ENCODE peak calls at places on chromosomes 3 and 15, in seven cellular contexts. L is Karpas-422, C is psoas muscle, K is SJSA1, P is mammary epithelial cell, A is lower lobe of right lung, B is ascending aorta. E is an unnamed sample.

GRCh38 chr3:57555316-57555715 is 758 bp upstream of the PDE12 start:
- DNase-seq in L (peak; percentile 60), C (no peak), A (no peak), K (no peak), P (no peak), B (no peak), E (no peak)

GRCh38 chr3:61637088-61638051 is 76.0 kb downstream of the PTPRG start:
- DNase-seq in B (no peak), C (peak; percentile 61), K (peak; percentile 5), L (no peak), P (no peak), A (no peak), E (peak; percentile 63)

GRCh38 chr15:64092075-64092820 is 1.4 kb downstream of the CIAO2A start:
- DNase-seq in A (no peak), L (peak; percentile 65), B (no peak), P (no peak), C (no peak), K (no peak), E (no peak)

GRCh38 chr3:115217678-115218451 is 70.8 kb upstream of the ZBTB20 start:
- DNase-seq in L (peak; percentile 79), A (no peak), C (no peak), P (peak; percentile 56), B (no peak), K (peak; percentile 79), E (peak; percentile 67)

GRCh38 chr3:76715426-76715825 is 324.5 kb upstream of the ROBO2 start:
- DNase-seq in B (no peak), L (no peak), A (no peak), C (no peak), K (no peak), P (no peak), E (no peak)

GRCh38 chr3:66656608-66657007 is 155.8 kb upstream of the LRIG1 start:
- DNase-seq in A (no peak), P (no peak), K (no peak), L (no peak), B (no peak), C (no peak), E (no peak)

GRCh38 chr15:75228787-75229186 is 27.1 kb downstream of the C15orf39 start:
- DNase-seq in B (no peak), A (no peak), C (no peak), K (no peak), P (no peak), L (no peak), E (no peak)

GRCh38 chr15:59998256-59999063 is 5.7 kb upstream of the FOXB1 start:
- DNase-seq in L (no peak), B (no peak), P (no peak), A (no peak), K (no peak), C (no peak), E (no peak)

GRCh38 chr15:62958944-62959343 is 83.6 kb upstream of the TPM1 start:
- DNase-seq in A (no peak), L (no peak), B (no peak), K (no peak), C (no peak), P (no peak), E (no peak)

GRCh38 chr3:49927798-49928197 is 1.8 kb downstream of the MON1A start:
- DNase-seq in K (no peak), L (no peak), C (no peak), A (no peak), P (no peak), B (no peak), E (no peak)

GRCh38 chr3:58679974-58680656 is 13.5 kb upstream of the FAM3D start:
- DNase-seq in P (no peak), B (no peak), K (no peak), C (no peak), A (no peak), L (no peak), E (no peak)

GRCh38 chr3:166223120-166223519 is 385.9 kb upstream of the BCHE start:
- DNase-seq in P (no peak), A (no peak), B (no peak), C (no peak), L (no peak), K (no peak), E (no peak)

GRCh38 chr3:38278841-38279240 is 3.3 kb upstream of the SLC22A14 start:
- DNase-seq in B (no peak), K (no peak), C (no peak), L (no peak), A (no peak), P (no peak), E (no peak)

GRCh38 chr3:117252208-117252607 is 542.6 kb downstream of the TUSC7 start:
- DNase-seq in B (no peak), L (no peak), K (peak; percentile 24), C (no peak), P (no peak), A (no peak), E (peak; percentile 2)

GRCh38 chr3:123778991-123779622 is 105.0 kb downstream of the MYLK start:
- DNase-seq in B (peak; percentile 59), K (no peak), P (no peak), C (no peak), L (no peak), A (no peak), E (no peak)

GRCh38 chr15:60362318-60363023 is 35.3 kb downstream of the ANXA2 start:
- DNase-seq in K (peak; percentile 65), B (no peak), L (no peak), A (no peak), C (no peak), P (peak; percentile 77), E (no peak)

GRCh38 chr3:125078961-125079674 is 23.3 kb upstream of the HEG1 start:
- DNase-seq in K (no peak), A (no peak), P (no peak), L (no peak), B (no peak), C (no peak), E (no peak)

GRCh38 chr3:11668243-11669232 is 24.8 kb upstream of the VGLL4 start:
- DNase-seq in C (no peak), L (no peak), B (no peak), A (no peak), K (no peak), P (no peak), E (no peak)

GRCh38 chr3:176855901-176856486 is 341.3 kb downstream of the TBL1XR1 start:
- DNase-seq in P (no peak), C (no peak), K (no peak), A (no peak), L (no peak), B (no peak), E (no peak)

GRCh38 chr3:115922681-115923347 is 299.5 kb downstream of the GAP43 start:
- DNase-seq in B (no peak), A (no peak), C (no peak), L (peak; percentile 51), K (no peak), P (peak; percentile 24), E (peak; percentile 41)

GRCh38 chr3:45148921-45149320 is 2.7 kb upstream of the CDCP1 start:
- DNase-seq in B (no peak), P (no peak), L (no peak), C (no peak), A (no peak), K (no peak), E (no peak)

GRCh38 chr3:67947808-67948508 is 293.5 kb upstream of the SUCLG2 start:
- DNase-seq in L (no peak), B (no peak), K (no peak), P (no peak), A (no peak), C (no peak), E (no peak)
- H3K27ac ChIP-seq in L (no peak overlapping the region), B (no peak overlapping the region), K (no peak overlapping the region), P (no peak overlapping the region), A (no peak overlapping the region), C (no peak overlapping the region), E (no peak overlapping the region)

DNA sequence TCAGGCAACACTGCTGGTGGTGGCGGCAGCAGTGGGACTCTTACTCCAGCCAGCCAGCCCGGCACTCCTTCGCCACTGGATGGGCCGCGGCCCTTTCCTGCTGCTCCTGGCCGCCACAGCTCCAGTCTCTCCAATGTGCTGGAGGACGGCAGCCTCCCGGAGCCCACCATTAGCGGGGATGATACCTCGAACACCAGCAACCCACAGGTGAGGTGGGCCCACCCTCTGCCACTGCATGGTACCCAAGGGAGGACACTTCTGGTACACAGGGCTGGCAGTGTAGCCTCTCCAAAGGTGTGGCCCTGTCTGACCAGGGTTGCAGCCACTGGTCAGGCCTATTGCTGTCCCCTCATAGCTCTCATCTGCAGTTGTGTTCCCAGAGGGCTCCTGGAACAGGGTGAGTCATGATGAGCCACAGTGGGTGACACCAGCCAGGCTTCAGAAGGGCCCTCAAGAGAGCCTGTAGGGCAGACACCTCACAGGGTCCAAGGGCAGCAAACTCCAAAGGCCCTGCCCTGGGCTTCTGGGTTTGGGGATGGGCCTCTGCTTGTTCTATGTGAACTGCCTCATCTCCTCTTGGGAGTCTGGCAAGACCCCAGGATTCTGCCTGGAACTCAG is 20.8 kb downstream of the NBEAL2 start:
- DNase-seq in C (peak; percentile 49), K (no peak), L (no peak), B (peak; percentile 2), P (peak; percentile 19), A (peak; percentile 35), E (no peak)
- H3K4me3 ChIP-seq in C (no peak overlapping the region), K (no peak overlapping the region), L (no peak overlapping the region), B (no peak overlapping the region), P (no peak overlapping the region), A (no peak overlapping the region), E (no peak overlapping the region)

DNA sequence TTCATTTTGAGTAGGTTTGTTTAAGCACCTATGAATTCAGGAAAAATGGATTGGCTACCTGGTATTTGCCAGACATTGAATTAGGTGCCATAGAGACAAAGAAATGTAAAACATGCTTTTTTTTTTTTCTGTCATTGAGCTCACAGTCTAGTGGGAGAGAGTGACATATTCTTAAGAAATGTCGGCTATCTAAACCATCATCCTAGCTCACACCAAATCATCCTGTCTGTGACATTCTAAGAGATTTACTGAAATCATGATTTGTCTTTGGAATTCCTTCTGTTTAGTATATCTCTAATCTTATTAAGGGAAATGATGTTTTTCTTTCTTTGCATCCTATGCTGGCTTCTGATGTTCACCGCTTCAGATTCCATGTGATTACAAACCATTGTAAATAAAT is 59.5 kb upstream of the STXBP5L start:
- DNase-seq in L (no peak), A (no peak), B (no peak), K (no peak), C (no peak), P (no peak), E (no peak)
- H3K27ac ChIP-seq in L (no peak overlapping the region), A (no peak overlapping the region), B (no peak overlapping the region), K (no peak overlapping the region), C (no peak overlapping the region), P (no peak overlapping the region), E (no peak overlapping the region)

DNA sequence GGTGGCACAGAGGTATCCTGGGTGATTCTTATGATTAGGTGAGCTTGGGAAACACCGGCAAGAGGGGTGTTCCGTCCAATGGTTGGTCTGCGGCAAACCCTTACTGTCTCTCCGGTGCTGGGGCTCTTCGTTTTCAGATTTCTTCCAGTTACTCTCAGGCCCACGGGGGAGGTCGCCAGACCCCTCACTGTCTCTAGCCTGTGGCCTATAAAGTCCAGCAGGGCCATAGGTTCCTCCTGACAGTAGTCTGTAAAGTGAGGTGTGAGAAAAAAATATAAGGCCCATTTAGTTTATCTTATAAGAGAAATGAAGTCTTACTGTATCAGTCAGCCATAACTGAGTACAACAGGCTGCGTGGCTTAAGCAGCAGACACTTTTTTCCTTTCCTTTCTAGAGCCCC is 1.4 kb downstream of the ESYT3 start:
- DNase-seq in K (no peak), C (no peak), A (no peak), B (no peak), P (no peak), L (no peak), E (no peak)
- H3K4me3 ChIP-seq in K (no peak overlapping the region), C (peak overlapping the region; percentile 67), A (peak overlapping the region; percentile 70), B (peak overlapping the region; percentile 72), P (no peak overlapping the region), L (no peak overlapping the region), E (peak overlapping the region; percentile 39)

GRCh38 chr3:172082820-172083513 is 43.6 kb downstream of the FNDC3B start:
- DNase-seq in C (no peak), L (no peak), A (no peak), K (no peak), B (no peak), P (no peak), E (no peak)
- H3K27ac ChIP-seq in C (peak overlapping the region; percentile 50), L (no peak overlapping the region), A (peak overlapping the region; percentile 7), K (peak overlapping the region; percentile 56), B (peak overlapping the region; percentile 54), P (peak overlapping the region; percentile 32), E (peak overlapping the region; percentile 41)